ENCODE peak calls at places on chromosome 10, in ten cellular contexts. R is NCI-H1092; O is GM23248; K is activated T-helper 1 cell treated with Interleukin-2 at 50 U/mL for 16 hours; P is HEK293T; Q is HT-29; W is iris pigment epithelial cell; M is NCI-H446; J is endothelial cell; Z is stimulated activated CD4-positive, alpha-beta T cell treated with anti-CD3 and anti-CD28 coated beads, Interleukin-2, amount 100 ng/mL, for 24 hours. U is an unnamed sample.

GRCh38 chr10:116132716-116133420 is 140.1 kb downstream of the GFRA1 start:
- DNase-seq in Z (no peak), W (no peak), Q (no peak), O (no peak), R (no peak), J (no peak), K (no peak), M (no peak), P (no peak), U (no peak)

GRCh38 chr10:113216068-113216467 is 266.0 kb downstream of the TCF7L2 start:
- DNase-seq in R (no peak), W (no peak), K (no peak), Q (peak), O (peak), Z (no peak), J (no peak), M (no peak), P (no peak), U (no peak)

GRCh38 chr10:46558411-46559185 is 2.1 kb upstream of the GPRIN2 start:
- DNase-seq in Q (no peak), Z (no peak), P (no peak), K (no peak), J (peak), W (no peak), O (no peak), M (no peak), R (no peak), U (no peak)

GRCh38 chr10:131844546-131845084 is 56.2 kb upstream of the PPP2R2D start:
- DNase-seq in P (no peak), Z (no peak), R (no peak), M (no peak), K (no peak), O (no peak), J (no peak), Q (no peak), W (no peak), U (no peak)

GRCh38 chr10:120392245-120392644 is 64.8 kb upstream of the PLPP4 start:
- DNase-seq in R (no peak), P (no peak), Q (no peak), K (no peak), M (no peak), Z (no peak), J (no peak), W (peak), O (peak), U (no peak)

GRCh38 chr10:71150811-71151210 is 61.6 kb upstream of the UNC5B start:
- DNase-seq in Z (no peak), J (no peak), P (no peak), M (no peak), W (no peak), Q (no peak), R (no peak), K (no peak), O (no peak), U (peak)

GRCh38 chr10:77138541-77138940 is 499.1 kb downstream of the KCNMA1 start:
- DNase-seq in Q (no peak), M (no peak), R (no peak), W (no peak), J (no peak), P (no peak), Z (no peak), O (no peak), K (no peak), U (no peak)

GRCh38 chr10:37860494-37861190 is 3.2 kb upstream of the ZNF248 start:
- DNase-seq in P (no peak), Q (peak), M (no peak), W (peak), K (no peak), J (no peak), R (no peak), Z (no peak), O (peak), U (no peak)

GRCh38 chr10:119703903-119704508 is 21.8 kb upstream of the INPP5F start:
- DNase-seq in J (no peak), M (no peak), Q (no peak), Z (no peak), R (no peak), O (no peak), K (no peak), W (no peak), P (no peak), U (no peak)

GRCh38 chr10:62390497-62391176 is 16.5 kb downstream of the ZNF365 start:
- DNase-seq in Q (no peak), P (no peak), Z (no peak), R (no peak), W (peak), K (no peak), M (no peak), J (no peak), O (peak), U (no peak)

GRCh38 chr10:75672272-75672671 is 240.8 kb downstream of the LRMDA start:
- DNase-seq in W (no peak), Q (no peak), P (no peak), Z (no peak), M (no peak), K (no peak), R (no peak), O (no peak), J (no peak), U (no peak)

GRCh38 chr10:6647811-6648526 is 67.9 kb upstream of the PRKCQ start:
- DNase-seq in Z (peak), O (peak), P (peak), K (peak), J (peak), M (no peak), Q (peak), W (peak), R (no peak), U (no peak)

GRCh38 chr10:132398566-132398991 is 1.6 kb downstream of the PWWP2B start:
- DNase-seq in O (no peak), W (no peak), Z (no peak), R (no peak), P (no peak), M (no peak), K (no peak), J (no peak), Q (no peak), U (no peak)

U was measured in NCI-H1694.